ENCODE peak calls at places on chromosome 16, in five cellular contexts. O is right cardiac atrium, V is iPS DF 6.9, D is tibial nerve, Z is kidney. G is an unnamed sample.

GRCh38 chr16:13005836-13006235 is 104.4 kb downstream of the SHISA9 start:
- DNase-seq in D (no peak), Z (no peak), O (no peak), V (no peak), G (no peak)

GRCh38 chr16:17258848-17259713 is 211.7 kb downstream of the XYLT1 start:
- DNase-seq in Z (no peak), D (no peak), V (no peak), O (no peak), G (no peak)

GRCh38 chr16:74563828-74564263 is 43.1 kb downstream of the GLG1 start:
- DNase-seq in Z (no peak), D (no peak), V (no peak), O (no peak), G (no peak)

GRCh38 chr16:57711-58110 is 4.1 kb downstream of the SNRNP25 start:
- DNase-seq in V (no peak), Z (no peak), O (no peak), D (no peak), G (no peak)

GRCh38 chr16:77289331-77289809 is 90.2 kb downstream of the SYCE1L start:
- DNase-seq in Z (no peak), O (no peak), D (no peak), V (no peak), G (no peak)

GRCh38 chr16:80125677-80126076 is 415.1 kb upstream of the DYNLRB2 start:
- DNase-seq in Z (peak; percentile 89), O (peak; percentile 83), D (no peak), V (no peak), G (no peak)

GRCh38 chr16:23500212-23500865 is 10.0 kb downstream of the GGA2 start:
- DNase-seq in O (no peak), D (no peak), Z (no peak), V (no peak), G (no peak)

GRCh38 chr16:83963277-83964119 is 4.5 kb upstream of the NECAB2 start:
- DNase-seq in Z (no peak), D (no peak), O (peak; percentile 37), V (no peak), G (no peak)

GRCh38 chr16:3767333-3767977 is 50.1 kb upstream of the TRAP1 start:
- DNase-seq in D (no peak), Z (no peak), V (no peak), O (no peak), G (no peak)

GRCh38 chr16:86975445-86975844 is 341.7 kb downstream of the C16orf95 start:
- DNase-seq in D (no peak), O (no peak), V (peak; percentile 71), Z (peak; percentile 25), G (no peak)

GRCh38 chr16:23901178-23902131 is 65.7 kb downstream of the PRKCB start:
- DNase-seq in D (no peak), Z (no peak), V (no peak), O (no peak), G (no peak)

GRCh38 chr16:80803341-80804060 is 897 bp downstream of the CDYL2 start:
- DNase-seq in D (no peak), Z (peak; percentile 81), V (no peak), O (peak; percentile 70), G (peak; percentile 56)

GRCh38 chr16:59997706-59998105 is 1263.6 kb upstream of the GOT2 start:
- DNase-seq in Z (no peak), V (no peak), D (no peak), O (no peak), G (no peak)

GRCh38 chr16:81456523-81457325 is 12.1 kb downstream of the CMIP start:
- DNase-seq in O (peak; percentile 49), Z (no peak), V (no peak), D (no peak), G (no peak)

GRCh38 chr16:78437352-78437968 is 338.0 kb downstream of the WWOX start:
- DNase-seq in O (no peak), Z (no peak), V (no peak), D (no peak), G (no peak)

GRCh38 chr16:56231-56927 is 2.8 kb downstream of the SNRNP25 start:
- DNase-seq in O (no peak), Z (no peak), V (no peak), D (no peak), G (no peak)

GRCh38 chr16:73033271-73033998 is 14.5 kb downstream of the ZFHX3 start:
- DNase-seq in D (no peak), Z (no peak), V (no peak), O (peak; percentile 61), G (no peak)

GRCh38 chr16:476039-476438 is 50.6 kb downstream of the RAB11FIP3 start:
- DNase-seq in V (no peak), D (no peak), Z (no peak), O (peak; percentile 60), G (no peak)

GRCh38 chr16:969508-970378 is 1.0 kb downstream of the LMF1 start:
- DNase-seq in O (peak; percentile 76), D (no peak), V (no peak), Z (peak; percentile 81), G (peak; percentile 60)

GRCh38 chr16:28549301-28549899 is 4.3 kb upstream of the SGF29 start:
- DNase-seq in D (no peak), Z (no peak), O (no peak), V (no peak), G (no peak)

DNA sequence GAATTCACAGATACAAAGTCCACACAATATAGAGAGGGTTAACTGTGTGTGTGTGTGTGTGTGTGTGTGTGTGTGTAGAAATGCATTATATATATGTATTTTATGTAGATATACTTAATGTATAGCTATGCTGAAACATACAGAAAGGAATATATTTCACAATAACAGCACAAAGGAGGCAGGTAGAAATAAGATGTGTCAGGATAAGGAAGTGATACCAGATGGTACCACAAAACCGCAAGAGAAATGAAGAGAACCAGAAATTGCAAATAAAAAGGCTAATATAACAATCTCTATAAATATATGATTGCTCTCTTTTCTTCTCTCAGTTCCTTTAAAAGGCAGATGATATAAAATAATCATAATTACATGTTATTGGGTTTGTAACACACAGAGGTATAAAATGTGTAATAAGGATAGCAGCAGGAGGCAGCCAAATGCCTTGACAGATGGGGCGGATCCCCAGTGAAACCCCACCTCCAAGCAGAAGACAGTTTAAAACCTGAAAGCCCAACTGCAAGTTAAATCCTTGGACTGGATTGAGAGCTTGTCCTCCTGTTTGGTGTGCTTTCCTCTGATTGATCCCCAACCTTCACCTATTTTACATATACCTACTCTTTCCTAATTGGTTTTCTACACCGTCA is 365.4 kb upstream of the C16orf82 start:
- DNase-seq in V (no peak), D (no peak), O (no peak), Z (no peak), G (no peak)
- H3K4me1 ChIP-seq in V (no peaks in the 10 kb centered on the region), D (no peaks in the 10 kb centered on the region), O (no peaks in the 10 kb centered on the region), Z (no peaks in the 10 kb centered on the region), G (no peaks in the 10 kb centered on the region)

DNA sequence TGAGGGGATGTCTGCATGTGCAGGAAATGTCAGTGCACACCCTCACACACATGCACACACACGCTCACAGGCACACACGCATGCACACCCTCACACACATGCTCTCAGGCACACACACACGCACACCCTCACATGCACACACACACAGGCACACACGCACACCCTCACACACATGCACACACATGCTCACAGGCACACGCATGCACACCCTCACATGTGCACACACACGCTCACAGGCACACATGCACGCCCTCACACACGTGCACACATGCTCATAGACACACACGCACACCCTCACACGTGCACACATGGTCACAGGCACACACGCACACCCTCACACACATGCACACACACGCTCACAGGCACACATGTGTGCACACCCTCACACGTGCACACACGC is 77.6 kb upstream of the ZNF469 start:
- DNase-seq in V (no peak), O (no peak), D (no peak), Z (peak; percentile 22), G (no peak)
- H3K4me1 ChIP-seq in V (no peaks in the 10 kb centered on the region), O (peaks cover 7% of the 10 kb centered on the region), D (no peaks in the 10 kb centered on the region), Z (no peaks in the 10 kb centered on the region), G (peaks cover 23% of the 10 kb centered on the region)

GRCh38 chr16:67166883-67167168 is 2.3 kb downstream of the HSF4 start:
- DNase-seq in V (no peak), Z (no peak), O (peak; percentile 46), D (no peak), G (no peak)

GRCh38 chr16:67167588-67167987 is 2.8 kb upstream of the NOL3 start:
- DNase-seq in Z (no peak), O (peak; percentile 55), D (no peak), V (no peak), G (no peak)

GRCh38 chr16:67165121-67166034 is 833 bp downstream of the HSF4 start:
- DNase-seq in D (no peak), Z (no peak), V (no peak), O (peak; percentile 75), G (no peak)

GRCh38 chr16:67164599-67165061 is at the start of gene HSF4:
- DNase-seq in O (peak; percentile 93), Z (peak; percentile 88), D (no peak), V (no peak), G (no peak)

DNA sequence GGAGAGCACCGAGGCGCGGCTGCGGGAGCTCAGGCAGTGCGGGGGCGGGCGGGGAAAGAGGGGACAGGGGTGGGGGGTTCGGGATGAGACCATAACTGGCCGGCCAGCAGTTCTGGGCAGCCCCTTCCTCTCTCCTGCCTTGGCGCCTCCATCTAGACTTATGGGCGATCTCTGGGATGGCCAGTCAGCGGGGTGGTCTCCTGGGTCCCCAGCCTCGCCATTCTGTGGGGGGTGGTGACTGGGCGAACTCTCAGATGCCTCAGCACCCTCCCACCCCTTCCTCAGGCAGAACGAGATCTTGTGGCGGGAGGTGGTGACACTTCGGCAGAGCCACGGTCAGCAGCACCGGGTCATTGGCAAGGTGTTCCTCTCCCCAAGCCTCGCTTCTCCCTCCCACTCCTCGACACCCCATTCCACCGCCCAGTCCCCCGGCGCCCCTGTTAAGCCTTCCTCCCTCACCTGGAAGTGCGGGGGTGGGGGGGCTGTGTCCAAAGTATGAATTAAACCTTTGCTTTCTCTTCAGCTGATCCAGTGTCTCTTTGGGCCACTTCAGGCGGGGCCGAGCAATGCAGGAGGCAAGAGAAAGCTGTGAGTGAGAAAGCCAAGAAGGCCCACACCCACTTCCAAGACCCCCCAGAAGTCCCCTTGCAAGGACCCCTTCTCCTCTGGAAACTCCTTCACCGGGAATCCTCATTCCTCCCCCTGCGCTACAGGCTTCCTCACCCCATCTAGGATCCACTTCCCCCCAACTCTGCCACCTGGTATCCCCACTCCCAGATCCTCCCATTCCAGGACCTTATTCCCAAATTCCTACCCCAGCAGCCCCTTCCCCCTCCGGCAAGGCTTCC is 1.7 kb downstream of the HSF4 start:
- DNase-seq in Z (no peak), O (peak; percentile 51), V (no peak), D (no peak), G (no peak)
- H3K4me1 ChIP-seq in Z (peaks cover 6% of the 10 kb centered on the region), O (peaks cover 6% of the 10 kb centered on the region), V (peaks cover 13% of the 10 kb centered on the region), D (no peaks in the 10 kb centered on the region), G (peaks cover 10% of the 10 kb centered on the region)

DNA sequence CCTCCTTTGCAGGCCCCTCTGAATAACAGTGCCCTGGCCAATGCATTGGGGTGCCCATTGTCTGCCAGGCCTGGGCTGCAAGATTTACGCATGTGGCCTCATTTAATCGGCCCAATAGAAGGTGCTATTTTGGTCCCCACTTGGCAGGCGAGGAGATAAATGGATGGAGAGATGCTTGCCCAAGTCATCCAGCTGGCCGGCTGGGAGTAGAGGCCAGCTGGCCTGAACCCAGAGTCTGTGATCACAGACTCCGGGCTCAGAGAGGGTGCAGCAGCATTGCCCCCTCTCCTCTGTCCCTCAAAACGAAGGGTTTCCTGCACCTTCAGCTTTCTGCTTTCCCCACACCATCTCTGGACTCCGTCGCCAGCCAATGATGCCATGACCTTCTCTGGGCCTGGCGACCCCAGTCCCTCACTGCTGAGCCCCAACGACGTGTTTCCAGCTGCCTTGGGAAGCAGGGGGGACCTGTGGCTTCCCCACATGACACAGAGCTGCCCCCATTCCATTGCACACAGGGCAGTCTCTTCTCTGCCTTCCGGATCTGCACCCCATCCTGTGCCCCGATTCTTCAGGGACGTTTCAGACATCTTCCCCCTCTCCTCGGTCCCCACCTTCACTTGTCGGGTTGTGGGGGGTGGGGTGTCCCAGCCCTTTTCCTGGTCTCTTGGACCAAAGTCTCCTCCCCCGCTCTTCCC is 3.5 kb upstream of the ADGRG1 start:
- DNase-seq in V (no peak), Z (peak; percentile 46), D (no peak), O (no peak), G (no peak)
- H3K4me1 ChIP-seq in V (peaks cover 10% of the 10 kb centered on the region), Z (peaks cover 65% of the 10 kb centered on the region), D (no peaks in the 10 kb centered on the region), O (no peaks in the 10 kb centered on the region), G (peaks cover 55% of the 10 kb centered on the region)